ENCODE peak calls at places on chromosomes 11 and 22, in nine cellular contexts. One of them, this sample, is unnamed.

GRCh38 chr11:78138694-78139421 is 568 bp downstream of the ALG8 start:
- DNase-seq in spleen: no peak
- DNase-seq in GM12878: peak; percentile 21
- DNase-seq in prostate gland: no peak
- DNase-seq in K562: peak; percentile 55
- DNase-seq in sigmoid colon: no peak
- DNase-seq in HCT116: peak; percentile 4
- DNase-seq in breast epithelium: no peak
- DNase-seq in GM12891: no peak
- DNase-seq in this sample: no peak

GRCh38 chr11:59097113-59097708 is 9.8 kb upstream of the FAM111B start:
- DNase-seq in breast epithelium: no peak
- DNase-seq in GM12878: no peak
- DNase-seq in GM12891: no peak
- DNase-seq in sigmoid colon: peak; percentile 72
- DNase-seq in K562: peak; percentile 15
- DNase-seq in HCT116: peak; percentile 48
- DNase-seq in prostate gland: peak; percentile 36
- DNase-seq in spleen: peak; percentile 79
- DNase-seq in this sample: no peak

GRCh38 chr11:68211546-68211945 is 1.6 kb downstream of the KMT5B start:
- DNase-seq in GM12878: no peak
- DNase-seq in GM12891: no peak
- DNase-seq in breast epithelium: no peak
- DNase-seq in spleen: no peak
- DNase-seq in K562: no peak
- DNase-seq in prostate gland: peak; percentile 49
- DNase-seq in sigmoid colon: no peak
- DNase-seq in HCT116: no peak
- DNase-seq in this sample: no peak

GRCh38 chr11:29343465-29344333 is 673.1 kb downstream of the KCNA4 start:
- DNase-seq in HCT116: peak; percentile 60
- DNase-seq in prostate gland: peak; percentile 4
- DNase-seq in GM12891: no peak
- DNase-seq in K562: peak; percentile 32
- DNase-seq in GM12878: no peak
- DNase-seq in sigmoid colon: no peak
- DNase-seq in spleen: peak; percentile 71
- DNase-seq in breast epithelium: peak; percentile 55
- DNase-seq in this sample: no peak

GRCh38 chr11:3803726-3804510 is 4.4 kb upstream of the PGAP2 start:
- DNase-seq in GM12891: no peak
- DNase-seq in HCT116: no peak
- DNase-seq in prostate gland: no peak
- DNase-seq in K562: no peak
- DNase-seq in sigmoid colon: no peak
- DNase-seq in breast epithelium: no peak
- DNase-seq in spleen: no peak
- DNase-seq in GM12878: no peak
- DNase-seq in this sample: no peak

GRCh38 chr22:20324139-20324516 is 4.3 kb upstream of the DGCR6L start:
- DNase-seq in spleen: no peak
- DNase-seq in K562: no peak
- DNase-seq in prostate gland: no peak
- DNase-seq in GM12878: no peak
- DNase-seq in HCT116: no peak
- DNase-seq in GM12891: no peak
- DNase-seq in sigmoid colon: no peak
- DNase-seq in breast epithelium: no peak
- DNase-seq in this sample: no peak

GRCh38 chr11:112016765-112017356 is 8.3 kb upstream of the DLAT start:
- DNase-seq in sigmoid colon: no peak
- DNase-seq in K562: no peak
- DNase-seq in breast epithelium: no peak
- DNase-seq in GM12878: no peak
- DNase-seq in prostate gland: no peak
- DNase-seq in HCT116: no peak
- DNase-seq in GM12891: no peak
- DNase-seq in spleen: no peak
- DNase-seq in this sample: no peak

GRCh38 chr11:36364551-36364950 is 68.5 kb downstream of the PRR5L start:
- DNase-seq in GM12878: no peak
- DNase-seq in HCT116: no peak
- DNase-seq in prostate gland: no peak
- DNase-seq in GM12891: no peak
- DNase-seq in sigmoid colon: no peak
- DNase-seq in K562: no peak
- DNase-seq in breast epithelium: no peak
- DNase-seq in spleen: no peak
- DNase-seq in this sample: no peak

GRCh38 chr11:130115218-130115617 is 44.4 kb upstream of the ST14 start:
- DNase-seq in spleen: no peak
- DNase-seq in prostate gland: no peak
- DNase-seq in GM12878: no peak
- DNase-seq in HCT116: no peak
- DNase-seq in sigmoid colon: no peak
- DNase-seq in GM12891: no peak
- DNase-seq in K562: no peak
- DNase-seq in breast epithelium: no peak
- DNase-seq in this sample: no peak

GRCh38 chr11:11395126-11395525 is 42.1 kb upstream of the CSNK2A3 start:
- DNase-seq in sigmoid colon: no peak
- DNase-seq in GM12891: no peak
- DNase-seq in HCT116: no peak
- DNase-seq in prostate gland: no peak
- DNase-seq in K562: no peak
- DNase-seq in spleen: no peak
- DNase-seq in GM12878: no peak
- DNase-seq in breast epithelium: no peak
- DNase-seq in this sample: no peak

GRCh38 chr11:74269161-74269809 is 42.2 kb downstream of the P4HA3 start:
- DNase-seq in K562: no peak
- DNase-seq in prostate gland: no peak
- DNase-seq in spleen: no peak
- DNase-seq in GM12878: no peak
- DNase-seq in breast epithelium: no peak
- DNase-seq in GM12891: no peak
- DNase-seq in sigmoid colon: no peak
- DNase-seq in HCT116: no peak
- DNase-seq in this sample: no peak

GRCh38 chr22:41589260-41589600 is 410 bp downstream of the PMM1 start:
- DNase-seq in spleen: no peak
- DNase-seq in GM12878: no peak
- DNase-seq in sigmoid colon: peak; percentile 75
- DNase-seq in K562: no peak
- DNase-seq in GM12891: no peak
- DNase-seq in HCT116: no peak
- DNase-seq in breast epithelium: no peak
- DNase-seq in prostate gland: no peak
- DNase-seq in this sample: no peak

GRCh38 chr22:17580461-17581031 is 17.2 kb downstream of the SLC25A18 start:
- DNase-seq in prostate gland: no peak
- DNase-seq in GM12878: no peak
- DNase-seq in K562: peak; percentile 15
- DNase-seq in spleen: no peak
- DNase-seq in breast epithelium: no peak
- DNase-seq in GM12891: no peak
- DNase-seq in HCT116: no peak
- DNase-seq in sigmoid colon: no peak
- DNase-seq in this sample: no peak

GRCh38 chr11:124085583-124085982 is 29.7 kb upstream of the VWA5A start:
- DNase-seq in GM12878: no peak
- DNase-seq in sigmoid colon: no peak
- DNase-seq in HCT116: no peak
- DNase-seq in spleen: no peak
- DNase-seq in K562: no peak
- DNase-seq in prostate gland: no peak
- DNase-seq in GM12891: no peak
- DNase-seq in breast epithelium: no peak
- DNase-seq in this sample: no peak

GRCh38 chr22:22576244-22576988 is 17.4 kb upstream of the PRAME start:
- DNase-seq in breast epithelium: no peak
- DNase-seq in HCT116: peak; percentile 29
- DNase-seq in spleen: no peak
- DNase-seq in GM12891: peak; percentile 45
- DNase-seq in prostate gland: no peak
- DNase-seq in sigmoid colon: no peak
- DNase-seq in K562: peak; percentile 96
- DNase-seq in GM12878: no peak
- DNase-seq in this sample: no peak

GRCh38 chr11:73140213-73141030 is 1.7 kb downstream of the FCHSD2 start:
- DNase-seq in GM12891: no peak
- DNase-seq in spleen: peak; percentile 84
- DNase-seq in GM12878: no peak
- DNase-seq in sigmoid colon: no peak
- DNase-seq in HCT116: no peak
- DNase-seq in breast epithelium: no peak
- DNase-seq in K562: no peak
- DNase-seq in prostate gland: no peak
- DNase-seq in this sample: no peak

DNA sequence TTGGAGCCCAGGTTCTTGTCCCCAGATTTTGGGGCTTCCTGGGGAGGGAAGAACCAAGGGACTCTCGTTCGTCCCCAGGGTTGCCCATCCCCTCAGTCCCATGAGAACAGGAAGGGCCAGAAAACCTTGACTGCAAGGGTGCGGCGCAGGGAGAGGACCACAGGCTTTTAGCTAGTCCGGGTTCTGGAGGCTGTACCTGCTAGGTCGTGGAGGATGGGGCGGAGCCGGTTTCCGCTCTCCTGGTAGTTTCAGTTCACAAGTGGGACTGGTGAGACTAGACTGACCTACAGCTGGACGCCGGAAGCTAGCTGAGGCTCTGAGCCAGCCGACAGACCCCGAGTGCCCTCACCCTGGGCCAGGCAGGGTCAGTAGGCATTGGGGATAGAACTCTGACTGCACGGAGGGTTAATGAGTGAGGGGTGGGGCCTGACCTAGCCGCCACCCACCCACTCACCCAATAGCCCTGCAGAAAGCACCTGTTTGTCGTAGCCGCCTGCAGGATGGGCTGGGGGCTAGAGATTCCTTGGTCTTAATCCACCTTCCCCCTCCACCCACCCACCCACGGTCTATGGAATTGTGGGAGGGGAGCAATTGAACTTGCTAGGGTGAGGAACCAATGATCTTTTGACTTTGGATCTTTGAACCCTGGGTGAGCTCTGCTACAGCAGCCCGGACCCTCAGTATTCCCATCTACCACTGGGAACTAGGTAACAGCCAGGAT is 1.5 kb downstream of the MAFF start:
- DNase-seq in prostate gland: peak; percentile 78
- DNase-seq in spleen: peak; percentile 89
- DNase-seq in GM12878: no peak
- DNase-seq in HCT116: no peak
- DNase-seq in breast epithelium: peak; percentile 76
- DNase-seq in GM12891: no peak
- DNase-seq in K562: peak; percentile 22
- DNase-seq in sigmoid colon: peak; percentile 81
- DNase-seq in this sample: no peak
- TF ChIP-seq POLR2AphosphoS5 in prostate gland: peak; percentile 72
- TF ChIP-seq POLR2AphosphoS5 in spleen: peak; percentile 12
- TF ChIP-seq POLR2AphosphoS5 in GM12878: no peak
- TF ChIP-seq POLR2AphosphoS5 in HCT116: no peak
- TF ChIP-seq POLR2AphosphoS5 in breast epithelium: no peak
- TF ChIP-seq POLR2AphosphoS5 in GM12891: no peak
- TF ChIP-seq POLR2AphosphoS5 in K562: no peak
- TF ChIP-seq POLR2AphosphoS5 in sigmoid colon: no peak
- TF ChIP-seq POLR2AphosphoS5 in this sample: no peak

DNA sequence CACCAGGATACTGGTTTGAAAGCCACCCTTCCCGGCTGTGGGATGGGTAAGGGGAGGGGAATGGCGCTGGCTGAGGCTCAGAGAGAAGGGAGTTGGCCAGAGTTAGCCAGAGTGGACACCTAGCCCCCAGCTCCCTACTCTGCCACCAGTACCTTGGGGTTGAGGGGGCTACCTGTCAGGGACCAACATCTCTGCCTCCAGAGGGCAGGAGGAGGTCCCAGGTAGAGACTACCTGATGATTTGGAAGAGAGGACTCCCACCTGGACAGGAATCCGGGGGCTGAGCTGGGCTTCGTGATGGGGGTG is 3.7 kb downstream of the MYRF start:
- DNase-seq in GM12878: no peak
- DNase-seq in breast epithelium: no peak
- DNase-seq in HCT116: no peak
- DNase-seq in GM12891: no peak
- DNase-seq in prostate gland: no peak
- DNase-seq in K562: no peak
- DNase-seq in spleen: no peak
- DNase-seq in sigmoid colon: no peak
- DNase-seq in this sample: no peak
- TF ChIP-seq POLR2A in GM12878: no peak
- TF ChIP-seq POLR2A in breast epithelium: no peak
- TF ChIP-seq POLR2A in HCT116: no peak
- TF ChIP-seq POLR2A in GM12891: no peak
- TF ChIP-seq POLR2A in prostate gland: no peak
- TF ChIP-seq POLR2A in K562: no peak
- TF ChIP-seq POLR2A in spleen: no peak
- TF ChIP-seq POLR2A in sigmoid colon: no peak
- TF ChIP-seq POLR2A in this sample: no peak

GRCh38 chr11:20035701-20036601 is 124.3 kb downstream of the DBX1 start:
- DNase-seq in sigmoid colon: no peak
- DNase-seq in K562: peak; percentile 40
- DNase-seq in HCT116: no peak
- DNase-seq in prostate gland: no peak
- DNase-seq in breast epithelium: no peak
- DNase-seq in GM12891: no peak
- DNase-seq in spleen: no peak
- DNase-seq in GM12878: no peak
- DNase-seq in this sample: no peak
- TF ChIP-seq POLR2AphosphoS5 in sigmoid colon: peak; percentile 8
- TF ChIP-seq POLR2AphosphoS5 in K562: no peak
- TF ChIP-seq POLR2AphosphoS5 in HCT116: no peak
- TF ChIP-seq POLR2AphosphoS5 in prostate gland: no peak
- TF ChIP-seq POLR2AphosphoS5 in breast epithelium: no peak
- TF ChIP-seq POLR2AphosphoS5 in GM12891: no peak
- TF ChIP-seq POLR2AphosphoS5 in spleen: peak; percentile 37
- TF ChIP-seq POLR2AphosphoS5 in GM12878: no peak
- TF ChIP-seq POLR2AphosphoS5 in this sample: no peak

DNA sequence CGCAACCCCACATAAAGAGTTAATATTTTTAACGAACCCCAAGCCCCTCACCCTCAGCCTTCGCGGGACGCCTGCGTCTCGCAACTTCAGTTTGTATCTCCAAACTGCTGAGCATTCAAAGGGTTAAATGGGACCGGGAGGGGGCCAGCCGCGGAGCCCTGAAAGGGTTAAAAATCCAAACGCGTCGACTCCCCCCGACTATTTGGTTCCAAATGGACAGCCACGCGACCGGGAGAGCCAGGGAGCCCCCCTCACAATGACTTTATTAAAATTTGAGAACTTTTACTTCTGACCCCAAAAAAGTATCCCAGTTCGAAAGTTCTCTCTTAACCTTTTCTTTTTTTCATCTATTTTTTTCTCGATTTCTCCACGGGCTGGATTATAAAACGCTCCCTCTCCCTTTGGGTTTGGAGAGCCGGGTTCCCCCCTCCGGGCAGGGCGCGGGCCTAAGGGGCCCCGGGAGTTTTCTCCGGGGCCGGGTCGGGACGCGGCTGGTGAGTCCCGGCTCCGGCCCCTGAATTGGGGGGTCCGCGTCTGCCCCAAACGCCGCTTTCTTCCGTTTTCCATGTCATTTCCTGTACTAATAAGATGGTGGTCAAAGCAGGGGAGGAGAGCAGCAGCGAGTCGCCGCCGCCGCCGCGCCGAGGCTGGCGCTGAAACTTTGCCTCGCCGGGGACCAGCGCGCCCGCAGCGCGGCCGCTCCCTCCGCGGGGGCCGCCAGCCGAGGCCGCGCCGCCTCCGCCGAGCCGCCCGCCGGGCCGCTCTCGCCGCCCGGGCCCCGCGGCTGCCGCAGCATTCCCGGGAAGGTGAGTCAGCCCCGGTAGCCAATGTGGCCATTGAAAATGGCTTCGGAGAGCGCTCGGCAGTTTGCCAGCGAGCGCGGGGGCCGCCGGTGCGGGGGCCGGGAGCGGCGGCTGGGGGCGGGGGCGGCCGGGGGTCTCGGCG is at the start of gene PRDM11:
- DNase-seq in K562: peak; percentile 74
- DNase-seq in breast epithelium: peak; percentile 76
- DNase-seq in prostate gland: peak; percentile 47
- DNase-seq in GM12891: peak; percentile 46
- DNase-seq in spleen: peak; percentile 86
- DNase-seq in GM12878: no peak
- DNase-seq in HCT116: peak; percentile 18
- DNase-seq in sigmoid colon: peak; percentile 93
- DNase-seq in this sample: no peak
- TF ChIP-seq POLR2A in K562: no peak
- TF ChIP-seq POLR2A in breast epithelium: no peak
- TF ChIP-seq POLR2A in prostate gland: no peak
- TF ChIP-seq POLR2A in GM12891: no peak
- TF ChIP-seq POLR2A in spleen: no peak
- TF ChIP-seq POLR2A in GM12878: no peak
- TF ChIP-seq POLR2A in HCT116: peak; percentile 4
- TF ChIP-seq POLR2A in sigmoid colon: no peak
- TF ChIP-seq POLR2A in this sample: no peak

This sample was measured in GM12892.